ENCODE peak calls at places on chromosomes 6 and 20, in six cellular contexts. W, Y, H, J, P and E are unnamed samples.

GRCh38 chr6:47321582-47321981 is 11.9 kb upstream of the TNFRSF21 start:
- DNase-seq in P (no peak), H (no peak), Y (no peak), J (no peak), W (peak; percentile 33), E (no peak)

GRCh38 chr20:41412324-41412723 is 45.7 kb upstream of the EMILIN3 start:
- DNase-seq in Y (no peak), J (no peak), H (no peak), W (no peak), P (no peak), E (no peak)

GRCh38 chr6:14682821-14683220 is 563.0 kb upstream of the JARID2 start:
- DNase-seq in P (no peak), W (no peak), H (no peak), J (peak; percentile 68), Y (no peak), E (no peak)

GRCh38 chr6:61887425-61887824 is 398.6 kb downstream of the KHDRBS2 start:
- DNase-seq in J (no peak), P (no peak), H (peak; percentile 12), W (no peak), Y (no peak), E (no peak)

GRCh38 chr6:106117579-106117978 is 31.4 kb downstream of the PRDM1 start:
- DNase-seq in P (no peak), W (no peak), J (no peak), H (no peak), Y (no peak), E (no peak)

GRCh38 chr6:144718431-144718830 is 433.3 kb downstream of the UTRN start:
- DNase-seq in P (no peak), H (no peak), J (peak; percentile 67), Y (no peak), W (no peak), E (no peak)

GRCh38 chr6:125114248-125114858 is 39.2 kb upstream of the TPD52L1 start:
- DNase-seq in J (peak; percentile 35), W (peak; percentile 78), P (peak; percentile 43), H (peak; percentile 62), Y (peak; percentile 55), E (peak; percentile 41)

GRCh38 chr20:52201395-52201794 is 9.8 kb upstream of the ZFP64 start:
- DNase-seq in J (no peak), H (no peak), P (no peak), W (no peak), Y (no peak), E (no peak)

GRCh38 chr20:10784337-10785183 is 110.8 kb upstream of the JAG1 start:
- DNase-seq in H (peak; percentile 74), Y (no peak), W (peak; percentile 25), J (no peak), P (no peak), E (no peak)

GRCh38 chr20:58651548-58651822 is 402 bp downstream of the STX16 start:
- DNase-seq in P (peak; percentile 36), J (no peak), Y (no peak), W (no peak), H (peak; percentile 37), E (peak; percentile 5)

GRCh38 chr20:47725248-47725973 is 59.9 kb downstream of the SULF2 start:
- DNase-seq in H (peak; percentile 90), P (peak; percentile 98), W (peak; percentile 87), J (peak; percentile 76), Y (peak; percentile 82), E (peak; percentile 92)

GRCh38 chr20:44979090-44979621 is 12.8 kb downstream of the STK4 start:
- DNase-seq in H (no peak), J (no peak), Y (no peak), P (no peak), W (peak; percentile 65), E (peak; percentile 86)

GRCh38 chr20:366042-366718 is 14.4 kb upstream of the TRIB3 start:
- DNase-seq in H (no peak), W (no peak), J (peak; percentile 76), Y (no peak), P (no peak), E (no peak)

GRCh38 chr6:90537723-90538407 is 49.0 kb downstream of the MAP3K7 start:
- DNase-seq in P (no peak), J (no peak), Y (no peak), W (peak; percentile 23), H (no peak), E (peak; percentile 64)

GRCh38 chr6:159633196-159633595 is 59.8 kb downstream of the SOD2 start:
- DNase-seq in Y (peak; percentile 37), H (peak; percentile 61), W (peak; percentile 55), P (peak; percentile 39), J (no peak), E (peak; percentile 45)

GRCh38 chr6:157774153-157775135 is 48.6 kb upstream of the SNX9 start:
- DNase-seq in P (no peak), J (no peak), H (no peak), W (peak; percentile 76), Y (no peak), E (no peak)

GRCh38 chr6:4588163-4588562 is 188.0 kb upstream of the CDYL start:
- DNase-seq in J (no peak), H (no peak), P (no peak), Y (no peak), W (no peak), E (no peak)

GRCh38 chr6:4587171-4587570 is 189.0 kb upstream of the CDYL start:
- DNase-seq in J (no peak), P (no peak), H (no peak), W (no peak), Y (no peak), E (no peak)

GRCh38 chr6:4584801-4585200 is 191.4 kb upstream of the CDYL start:
- DNase-seq in Y (no peak), W (no peak), H (no peak), P (no peak), J (no peak), E (no peak)

GRCh38 chr6:4586469-4586859 is 189.7 kb upstream of the CDYL start:
- DNase-seq in H (no peak), P (no peak), Y (no peak), W (no peak), J (no peak), E (no peak)

DNA sequence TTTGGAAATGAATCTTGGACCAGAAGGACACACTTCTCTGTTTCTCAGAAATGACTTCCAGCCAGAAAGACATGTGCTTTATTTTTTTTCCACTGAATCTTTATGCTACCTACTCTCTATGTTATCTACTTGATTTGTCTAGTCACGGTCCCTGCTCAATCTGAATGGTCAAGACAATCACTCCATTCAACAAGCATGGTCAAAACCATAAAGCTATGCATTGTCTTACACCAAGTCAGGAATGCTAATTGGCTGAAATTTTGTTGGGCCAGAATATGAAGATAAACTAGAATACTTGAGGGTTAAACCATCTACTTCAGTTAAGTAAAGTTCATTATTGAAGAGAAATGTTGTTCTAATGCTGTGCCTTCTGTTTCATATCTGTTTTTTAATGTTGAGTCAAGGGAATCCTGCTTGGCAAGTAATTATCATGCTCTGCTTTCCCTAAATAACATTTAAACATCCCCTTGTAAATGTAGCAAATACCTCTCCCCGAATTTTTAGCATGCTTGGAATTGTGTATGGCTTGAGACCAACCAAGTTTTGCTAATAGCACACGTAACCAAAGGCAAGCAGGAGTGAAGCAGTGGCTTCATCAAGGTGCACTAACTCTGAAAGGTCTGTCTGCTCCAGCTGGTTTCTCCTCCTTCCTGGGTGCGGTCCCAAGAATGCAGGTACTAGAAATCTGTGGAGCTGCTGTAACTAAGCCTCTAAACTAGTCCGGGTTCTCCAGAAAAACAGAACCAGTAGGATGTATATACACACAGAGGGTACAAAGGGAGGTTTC is 190.3 kb upstream of the CDYL start:
- DNase-seq in Y (no peak), H (no peak), J (no peak), P (no peak), W (no peak), E (no peak)
- H3K27ac ChIP-seq in Y (no peak overlapping the region), H (no peak overlapping the region), J (no peak overlapping the region), P (no peak overlapping the region), W (no peak overlapping the region), E (no peak overlapping the region)

DNA sequence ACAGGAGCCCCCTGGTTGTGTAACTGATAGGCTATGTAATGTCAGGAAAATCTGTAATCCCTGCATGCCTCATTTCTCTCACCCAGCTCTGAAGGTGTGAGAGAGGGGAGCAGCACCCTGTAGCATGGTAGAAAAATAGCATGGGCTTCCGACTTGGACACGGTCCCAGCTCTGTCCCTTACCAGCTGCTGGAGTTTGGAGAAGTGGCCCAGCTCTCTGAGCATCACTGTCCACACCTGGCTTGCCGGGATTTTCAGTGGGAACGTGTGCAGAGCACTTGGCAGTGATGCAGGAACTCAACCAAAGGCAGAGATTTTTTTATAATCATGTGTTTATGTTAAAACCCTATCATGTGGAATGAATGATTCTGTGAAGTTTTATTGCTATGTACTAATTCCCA is 34.6 kb downstream of the STK35 start:
- DNase-seq in J (no peak), W (no peak), H (no peak), Y (no peak), P (no peak), E (no peak)
- H4K20me1 ChIP-seq in J (peaks cover 2% of the 10 kb centered on the region), W (peaks cover 24% of the 10 kb centered on the region), H (peaks cover 61% of the 10 kb centered on the region), Y (peaks cover 10% of the 10 kb centered on the region), P (peaks cover 39% of the 10 kb centered on the region), E (peaks cover 6% of the 10 kb centered on the region)

DNA sequence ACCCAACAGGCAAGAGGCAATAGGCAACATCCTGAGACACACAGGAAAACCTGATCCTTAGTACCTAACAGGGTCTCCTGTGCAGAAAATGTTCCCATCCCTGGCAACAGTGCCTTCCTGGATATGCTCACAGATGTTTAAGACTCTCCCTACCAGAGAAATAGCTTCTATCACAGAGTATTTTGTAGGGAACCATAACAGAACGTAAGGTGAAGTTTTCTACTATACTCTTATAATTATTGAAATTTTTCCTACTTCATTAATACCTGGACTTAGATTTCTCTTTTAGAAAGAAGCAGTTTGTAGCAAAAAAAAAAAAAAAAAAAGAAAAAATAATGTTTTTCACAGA is 33.5 kb upstream of the LGSN start:
- DNase-seq in P (no peak), Y (no peak), J (no peak), W (no peak), H (no peak), E (no peak)
- H3K27ac ChIP-seq in P (peak overlapping the region; percentile 49), Y (no peak overlapping the region), J (no peak overlapping the region), W (no peak overlapping the region), H (no peak overlapping the region), E (peak overlapping the region; percentile 55)

GRCh38 chr20:50535162-50535561 is 25.0 kb downstream of the PTPN1 start:
- DNase-seq in P (no peak), H (no peak), Y (no peak), J (no peak), W (no peak), E (no peak)
- H4K20me1 ChIP-seq in P (no peaks in the 10 kb centered on the region), H (peaks cover 11% of the 10 kb centered on the region), Y (no peaks in the 10 kb centered on the region), J (peaks cover 9% of the 10 kb centered on the region), W (no peaks in the 10 kb centered on the region), E (no peaks in the 10 kb centered on the region)

GRCh38 chr6:37667050-37667814 is 30.5 kb downstream of the MDGA1 start:
- DNase-seq in P (no peak), H (no peak), W (peak; percentile 87), J (no peak), Y (no peak), E (no peak)
- H3K27ac ChIP-seq in P (no peak overlapping the region), H (no peak overlapping the region), W (no peak overlapping the region), J (no peak overlapping the region), Y (no peak overlapping the region), E (no peak overlapping the region)